ENCODE peak calls at places on chromosome 11, in eight cellular contexts. One of them, this sample, is unnamed.

GRCh38 chr11:36306888-36307287 is 10.8 kb downstream of the PRR5L start:
- DNase-seq in left lung: no peak
- DNase-seq in sigmoid colon: no peak
- DNase-seq in psoas muscle: no peak
- DNase-seq in heart left ventricle: no peak
- DNase-seq in Panc1: no peak
- DNase-seq in breast epithelium: no peak
- DNase-seq in retinal pigment epithelial cell: no peak
- DNase-seq in this sample: no peak

GRCh38 chr11:59192446-59193020 is 20.2 kb downstream of the MPEG1 start:
- DNase-seq in left lung: no peak
- DNase-seq in sigmoid colon: no peak
- DNase-seq in psoas muscle: no peak
- DNase-seq in heart left ventricle: no peak
- DNase-seq in Panc1: no peak
- DNase-seq in breast epithelium: no peak
- DNase-seq in retinal pigment epithelial cell: no peak
- DNase-seq in this sample: no peak

GRCh38 chr11:73384871-73385692 is 8.9 kb downstream of the RELT start:
- DNase-seq in left lung: peak
- DNase-seq in sigmoid colon: peak
- DNase-seq in psoas muscle: peak
- DNase-seq in heart left ventricle: peak
- DNase-seq in Panc1: no peak
- DNase-seq in breast epithelium: no peak
- DNase-seq in retinal pigment epithelial cell: no peak
- DNase-seq in this sample: no peak

GRCh38 chr11:44804449-44805151 is 77.8 kb downstream of the TSPAN18 start:
- DNase-seq in left lung: no peak
- DNase-seq in sigmoid colon: no peak
- DNase-seq in psoas muscle: no peak
- DNase-seq in heart left ventricle: no peak
- DNase-seq in Panc1: no peak
- DNase-seq in breast epithelium: no peak
- DNase-seq in retinal pigment epithelial cell: no peak
- DNase-seq in this sample: no peak

GRCh38 chr11:71564430-71564829 is 933 bp upstream of the KRTAP5-10 start:
- DNase-seq in left lung: no peak
- DNase-seq in sigmoid colon: no peak
- DNase-seq in psoas muscle: no peak
- DNase-seq in heart left ventricle: no peak
- DNase-seq in Panc1: no peak
- DNase-seq in breast epithelium: no peak
- DNase-seq in retinal pigment epithelial cell: no peak
- DNase-seq in this sample: no peak

GRCh38 chr11:88035271-88035670 is 140.0 kb downstream of the RAB38 start:
- DNase-seq in left lung: no peak
- DNase-seq in sigmoid colon: no peak
- DNase-seq in psoas muscle: no peak
- DNase-seq in heart left ventricle: no peak
- DNase-seq in Panc1: no peak
- DNase-seq in breast epithelium: no peak
- DNase-seq in retinal pigment epithelial cell: peak
- DNase-seq in this sample: no peak

GRCh38 chr11:104892723-104893511 is 5.3 kb downstream of the CASP12 start:
- DNase-seq in left lung: no peak
- DNase-seq in sigmoid colon: no peak
- DNase-seq in psoas muscle: no peak
- DNase-seq in heart left ventricle: no peak
- DNase-seq in Panc1: no peak
- DNase-seq in breast epithelium: no peak
- DNase-seq in retinal pigment epithelial cell: no peak
- DNase-seq in this sample: no peak

GRCh38 chr11:111565111-111565720 is 24.7 kb downstream of the LAYN start:
- DNase-seq in left lung: no peak
- DNase-seq in sigmoid colon: peak
- DNase-seq in psoas muscle: peak
- DNase-seq in heart left ventricle: peak
- DNase-seq in Panc1: peak
- DNase-seq in breast epithelium: peak
- DNase-seq in retinal pigment epithelial cell: peak
- DNase-seq in this sample: no peak

GRCh38 chr11:4606231-4607015 is 1.6 kb downstream of the TRIM68 start:
- DNase-seq in left lung: no peak
- DNase-seq in sigmoid colon: no peak
- DNase-seq in psoas muscle: no peak
- DNase-seq in heart left ventricle: no peak
- DNase-seq in Panc1: no peak
- DNase-seq in breast epithelium: no peak
- DNase-seq in retinal pigment epithelial cell: no peak
- DNase-seq in this sample: no peak

GRCh38 chr11:121895919-121896318 is 220.1 kb downstream of the BLID start:
- DNase-seq in left lung: no peak
- DNase-seq in sigmoid colon: no peak
- DNase-seq in psoas muscle: no peak
- DNase-seq in heart left ventricle: no peak
- DNase-seq in Panc1: no peak
- DNase-seq in breast epithelium: no peak
- DNase-seq in retinal pigment epithelial cell: no peak
- DNase-seq in this sample: no peak

GRCh38 chr11:77449784-77450183 is 24.1 kb downstream of the PAK1 start:
- DNase-seq in left lung: no peak
- DNase-seq in sigmoid colon: no peak
- DNase-seq in psoas muscle: no peak
- DNase-seq in heart left ventricle: no peak
- DNase-seq in Panc1: no peak
- DNase-seq in breast epithelium: no peak
- DNase-seq in retinal pigment epithelial cell: no peak
- DNase-seq in this sample: no peak

GRCh38 chr11:128187829-128188228 is 399.5 kb downstream of the ETS1 start:
- DNase-seq in left lung: no peak
- DNase-seq in sigmoid colon: no peak
- DNase-seq in psoas muscle: no peak
- DNase-seq in heart left ventricle: no peak
- DNase-seq in Panc1: no peak
- DNase-seq in breast epithelium: no peak
- DNase-seq in retinal pigment epithelial cell: no peak
- DNase-seq in this sample: no peak

GRCh38 chr11:40316171-40316570 is 1143.3 kb downstream of the LRRC4C start:
- DNase-seq in left lung: no peak
- DNase-seq in sigmoid colon: no peak
- DNase-seq in psoas muscle: no peak
- DNase-seq in heart left ventricle: no peak
- DNase-seq in Panc1: no peak
- DNase-seq in breast epithelium: no peak
- DNase-seq in retinal pigment epithelial cell: no peak
- DNase-seq in this sample: no peak

GRCh38 chr11:119525180-119525854 is 102.3 kb upstream of the THY1 start:
- DNase-seq in left lung: no peak
- DNase-seq in sigmoid colon: no peak
- DNase-seq in psoas muscle: no peak
- DNase-seq in heart left ventricle: no peak
- DNase-seq in Panc1: no peak
- DNase-seq in breast epithelium: no peak
- DNase-seq in retinal pigment epithelial cell: no peak
- DNase-seq in this sample: no peak

GRCh38 chr11:82494988-82495432 is 238.7 kb downstream of the FAM181B start:
- DNase-seq in left lung: no peak
- DNase-seq in sigmoid colon: no peak
- DNase-seq in psoas muscle: no peak
- DNase-seq in heart left ventricle: no peak
- DNase-seq in Panc1: no peak
- DNase-seq in breast epithelium: no peak
- DNase-seq in retinal pigment epithelial cell: no peak
- DNase-seq in this sample: no peak

GRCh38 chr11:65438257-65439151 is 15.9 kb downstream of the NEAT1 start:
- DNase-seq in left lung: no peak
- DNase-seq in sigmoid colon: peak
- DNase-seq in psoas muscle: no peak
- DNase-seq in heart left ventricle: no peak
- DNase-seq in Panc1: no peak
- DNase-seq in breast epithelium: peak
- DNase-seq in retinal pigment epithelial cell: no peak
- DNase-seq in this sample: no peak

GRCh38 chr11:36012979-36013378 is 69.1 kb downstream of the LDLRAD3 start:
- DNase-seq in left lung: no peak
- DNase-seq in sigmoid colon: no peak
- DNase-seq in psoas muscle: no peak
- DNase-seq in heart left ventricle: no peak
- DNase-seq in Panc1: no peak
- DNase-seq in breast epithelium: no peak
- DNase-seq in retinal pigment epithelial cell: no peak
- DNase-seq in this sample: no peak

GRCh38 chr11:94544832-94545640 is 1.3 kb downstream of the FUT4 start:
- DNase-seq in left lung: peak
- DNase-seq in sigmoid colon: peak
- DNase-seq in psoas muscle: peak
- DNase-seq in heart left ventricle: peak
- DNase-seq in Panc1: no peak
- DNase-seq in breast epithelium: no peak
- DNase-seq in retinal pigment epithelial cell: no peak
- DNase-seq in this sample: no peak
- TF ChIP-seq CTCF in left lung: no peak
- TF ChIP-seq CTCF in sigmoid colon: no peak
- TF ChIP-seq CTCF in psoas muscle: no peak
- TF ChIP-seq CTCF in heart left ventricle: no peak
- TF ChIP-seq CTCF in Panc1: no peak
- TF ChIP-seq CTCF in breast epithelium: no peak
- TF ChIP-seq CTCF in retinal pigment epithelial cell: no peak
- TF ChIP-seq CTCF in this sample: no peak

GRCh38 chr11:8872017-8872416 is 39.0 kb upstream of the AKIP1 start:
- DNase-seq in left lung: no peak
- DNase-seq in sigmoid colon: no peak
- DNase-seq in psoas muscle: no peak
- DNase-seq in heart left ventricle: no peak
- DNase-seq in Panc1: no peak
- DNase-seq in breast epithelium: no peak
- DNase-seq in retinal pigment epithelial cell: no peak
- DNase-seq in this sample: no peak

GRCh38 chr11:8870461-8871282 is 40.3 kb upstream of the AKIP1 start:
- DNase-seq in left lung: peak
- DNase-seq in sigmoid colon: peak
- DNase-seq in psoas muscle: peak
- DNase-seq in heart left ventricle: peak
- DNase-seq in Panc1: no peak
- DNase-seq in breast epithelium: peak
- DNase-seq in retinal pigment epithelial cell: no peak
- DNase-seq in this sample: no peak

GRCh38 chr11:8867856-8868705 is 42.9 kb upstream of the AKIP1 start:
- DNase-seq in left lung: no peak
- DNase-seq in sigmoid colon: no peak
- DNase-seq in psoas muscle: no peak
- DNase-seq in heart left ventricle: no peak
- DNase-seq in Panc1: no peak
- DNase-seq in breast epithelium: no peak
- DNase-seq in retinal pigment epithelial cell: no peak
- DNase-seq in this sample: no peak

GRCh38 chr11:8873966-8874365 is 37.0 kb upstream of the AKIP1 start:
- DNase-seq in left lung: no peak
- DNase-seq in sigmoid colon: no peak
- DNase-seq in psoas muscle: no peak
- DNase-seq in heart left ventricle: no peak
- DNase-seq in Panc1: no peak
- DNase-seq in breast epithelium: no peak
- DNase-seq in retinal pigment epithelial cell: no peak
- DNase-seq in this sample: no peak

GRCh38 chr11:8871283-8871775 is 39.7 kb upstream of the AKIP1 start:
- DNase-seq in left lung: no peak
- DNase-seq in sigmoid colon: peak
- DNase-seq in psoas muscle: peak
- DNase-seq in heart left ventricle: peak
- DNase-seq in Panc1: no peak
- DNase-seq in breast epithelium: peak
- DNase-seq in retinal pigment epithelial cell: no peak
- DNase-seq in this sample: no peak
- H3K4me3 ChIP-seq in left lung: peak
- H3K4me3 ChIP-seq in sigmoid colon: peak
- H3K4me3 ChIP-seq in psoas muscle: peak
- H3K4me3 ChIP-seq in heart left ventricle: peak
- H3K4me3 ChIP-seq in Panc1: peak
- H3K4me3 ChIP-seq in breast epithelium: peak
- H3K4me3 ChIP-seq in retinal pigment epithelial cell: peak
- H3K4me3 ChIP-seq in this sample: peak

DNA sequence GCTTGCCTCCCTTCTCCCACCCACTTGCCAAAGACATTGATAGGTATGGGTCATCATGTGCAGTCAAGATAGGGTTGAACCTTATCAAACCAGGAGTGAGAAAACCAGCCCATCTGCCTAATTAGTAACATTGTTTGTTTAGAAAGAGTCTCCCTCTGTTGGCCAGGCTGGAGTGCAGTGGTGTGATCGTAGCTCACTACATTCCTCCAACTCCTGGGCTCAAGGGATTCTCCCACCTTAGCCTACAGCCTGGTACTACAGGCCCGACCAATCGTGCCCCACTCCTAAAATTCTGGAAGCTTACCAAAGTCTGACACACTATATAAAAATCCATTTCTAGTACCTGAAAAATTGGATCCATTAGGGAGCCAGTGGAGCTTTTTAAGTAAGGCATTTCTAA is 4.5 kb downstream of the C11orf71 start:
- DNase-seq in left lung: no peak
- DNase-seq in sigmoid colon: no peak
- DNase-seq in psoas muscle: no peak
- DNase-seq in heart left ventricle: no peak
- DNase-seq in Panc1: no peak
- DNase-seq in breast epithelium: no peak
- DNase-seq in retinal pigment epithelial cell: no peak
- DNase-seq in this sample: no peak
- TF ChIP-seq CTCF in left lung: no peak
- TF ChIP-seq CTCF in sigmoid colon: no peak
- TF ChIP-seq CTCF in psoas muscle: peak
- TF ChIP-seq CTCF in heart left ventricle: no peak
- TF ChIP-seq CTCF in Panc1: peak
- TF ChIP-seq CTCF in breast epithelium: no peak
- TF ChIP-seq CTCF in retinal pigment epithelial cell: peak
- TF ChIP-seq CTCF in this sample: peak

DNA sequence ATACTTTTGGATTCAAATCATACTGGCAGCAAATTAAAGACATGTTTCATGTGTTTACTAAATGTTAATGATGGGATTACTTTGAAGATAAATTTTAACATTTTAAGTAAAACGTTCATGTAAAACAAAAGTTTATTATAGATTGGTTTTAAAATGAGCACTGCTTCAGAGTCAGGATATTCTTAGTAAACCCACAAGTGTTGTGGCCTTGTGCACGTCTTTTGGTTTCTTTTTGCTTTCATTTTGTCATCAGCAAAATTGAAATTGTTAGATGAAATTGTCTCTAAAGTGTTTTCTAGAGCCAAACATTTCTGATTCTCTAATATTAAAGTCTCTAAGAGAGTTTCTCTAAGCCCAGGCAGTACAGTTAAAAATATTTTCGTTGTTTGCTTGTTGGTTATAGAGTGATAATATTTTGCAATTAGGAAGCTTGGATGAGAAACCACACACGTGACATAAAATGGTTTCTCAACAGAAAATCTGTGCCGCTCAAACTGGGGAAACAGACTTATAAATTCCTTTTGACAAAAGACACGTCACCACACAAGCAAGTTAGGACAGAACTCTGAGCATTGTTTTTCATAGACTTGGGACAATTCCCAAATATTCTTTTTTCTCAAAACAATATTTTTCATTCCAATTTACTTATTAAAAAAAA is 164.4 kb downstream of the TEAD1 start:
- DNase-seq in left lung: no peak
- DNase-seq in sigmoid colon: no peak
- DNase-seq in psoas muscle: no peak
- DNase-seq in heart left ventricle: no peak
- DNase-seq in Panc1: no peak
- DNase-seq in breast epithelium: no peak
- DNase-seq in retinal pigment epithelial cell: no peak
- DNase-seq in this sample: no peak
- H3K4me3 ChIP-seq in left lung: no peak
- H3K4me3 ChIP-seq in sigmoid colon: no peak
- H3K4me3 ChIP-seq in psoas muscle: peak
- H3K4me3 ChIP-seq in heart left ventricle: no peak
- H3K4me3 ChIP-seq in Panc1: no peak
- H3K4me3 ChIP-seq in breast epithelium: no peak
- H3K4me3 ChIP-seq in retinal pigment epithelial cell: no peak
- H3K4me3 ChIP-seq in this sample: no peak

This sample was measured in AG04449.